ENCODE peak calls at places on chromosomes 4 and X, in seven cellular contexts. K, Q, U, L, Y, T and E are unnamed samples.

GRCh38 chr4:62460329-62460728 is 1260.2 kb downstream of the ADGRL3 start:
- DNase-seq in Q (no peak), K (no peak), T (no peak), U (no peak), L (no peak), Y (no peak), E (no peak)

GRCh38 chrX:140391313-140391712 is 113.6 kb downstream of the SOX3 start:
- DNase-seq in L (no peak), Y (no peak), T (no peak), K (no peak), Q (no peak), U (no peak), E (no peak)

GRCh38 chrX:129940721-129941120 is 34.8 kb downstream of the UTP14A start:
- DNase-seq in Q (no peak), K (no peak), T (no peak), Y (no peak), L (no peak), U (no peak), E (no peak)

GRCh38 chr4:71635094-71635493 is 148.8 kb downstream of the GC start:
- DNase-seq in L (no peak), K (no peak), T (peak; percentile 1), U (no peak), Q (no peak), Y (no peak), E (no peak)

GRCh38 chrX:124228849-124229248 is 103.6 kb upstream of the TEX13D start:
- DNase-seq in Y (no peak), K (no peak), L (no peak), T (peak; percentile 21), Q (no peak), U (no peak), E (no peak)

GRCh38 chrX:1448793-1449580 is 3.7 kb downstream of the ASMTL start:
- DNase-seq in Q (no peak), L (no peak), Y (no peak), T (no peak), K (no peak), U (no peak), E (peak; percentile 77)

GRCh38 chrX:116384406-116384805 is 52.0 kb upstream of the SLC6A14 start:
- DNase-seq in L (no peak), T (no peak), Y (peak; percentile 12), K (no peak), Q (no peak), U (peak; percentile 3), E (no peak)

GRCh38 chr4:145182212-145182611 is 1.8 kb upstream of the OTUD4 start:
- DNase-seq in Y (no peak), U (no peak), K (no peak), L (no peak), Q (no peak), T (no peak), E (no peak)

GRCh38 chr4:11669156-11669555 is 240.5 kb upstream of the HS3ST1 start:
- DNase-seq in T (no peak), Y (no peak), U (peak; percentile 0), K (no peak), L (no peak), Q (no peak), E (no peak)

GRCh38 chr4:55727746-55728145 is 91.6 kb upstream of the NMU start:
- DNase-seq in K (no peak), T (no peak), Q (no peak), U (no peak), Y (no peak), L (no peak), E (no peak)

GRCh38 chr4:30854566-30854965 is 134.4 kb downstream of the PCDH7 start:
- DNase-seq in K (no peak), Q (no peak), L (no peak), T (no peak), Y (no peak), U (no peak), E (no peak)

GRCh38 chrX:53713987-53714579 is 27.6 kb upstream of the HUWE1 start:
- DNase-seq in L (no peak), U (no peak), T (no peak), Q (no peak), Y (no peak), K (no peak), E (no peak)

GRCh38 chr4:159121371-159121770 is 18.5 kb downstream of the RAPGEF2 start:
- DNase-seq in Y (no peak), T (no peak), K (no peak), L (no peak), U (no peak), Q (no peak), E (no peak)

GRCh38 chr4:106261980-106262379 is 54.0 kb downstream of the TBCK start:
- DNase-seq in Q (no peak), T (no peak), Y (no peak), L (no peak), U (no peak), K (no peak), E (no peak)

GRCh38 chr4:151671541-151672059 is 89.2 kb downstream of the GATB start:
- DNase-seq in K (no peak), U (no peak), L (no peak), Y (no peak), Q (peak; percentile 55), T (no peak), E (no peak)

GRCh38 chrX:28659269-28659668 is 72.0 kb downstream of the IL1RAPL1 start:
- DNase-seq in Q (no peak), Y (no peak), L (no peak), K (no peak), U (peak; percentile 6), T (peak; percentile 0), E (no peak)

GRCh38 chr4:57168986-57169385 is 58.8 kb upstream of the IGFBP7 start:
- DNase-seq in Y (no peak), T (no peak), K (no peak), L (no peak), Q (no peak), U (no peak), E (no peak)

GRCh38 chr4:7770675-7771050 is 169.0 kb downstream of the AFAP1 start:
- DNase-seq in K (no peak), Q (no peak), T (no peak), Y (peak; percentile 6), L (no peak), U (no peak), E (no peak)

GRCh38 chrX:48540015-48540350 is 469 bp downstream of the TBC1D25 start:
- DNase-seq in Q (peak; percentile 71), L (no peak), U (no peak), Y (no peak), T (peak; percentile 57), K (peak; percentile 29), E (no peak)

GRCh38 chr4:16843831-16844508 is 54.5 kb downstream of the LDB2 start:
- DNase-seq in L (no peak), Y (no peak), Q (no peak), K (no peak), T (peak; percentile 75), U (no peak), E (no peak)

GRCh38 chr4:48722509-48723446 is 57.3 kb downstream of the FRYL start:
- DNase-seq in Y (no peak), U (no peak), L (no peak), T (no peak), Q (no peak), K (no peak), E (no peak)

GRCh38 chr4:41844327-41844726 is 90.9 kb upstream of the TMEM33 start:
- DNase-seq in U (peak; percentile 15), L (no peak), Q (no peak), K (no peak), Y (no peak), T (no peak), E (no peak)

GRCh38 chr4:151753056-151753455 is 7.8 kb downstream of the GATB start:
- DNase-seq in Q (no peak), U (no peak), K (no peak), T (no peak), Y (no peak), L (no peak), E (no peak)

GRCh38 chr4:25299476-25300203 is 12.9 kb upstream of the ZCCHC4 start:
- DNase-seq in U (no peak), L (no peak), Y (no peak), T (no peak), K (no peak), Q (no peak), E (no peak)

GRCh38 chr4:52783069-52783468 is 31.8 kb upstream of the ERVMER34-1 start:
- DNase-seq in Y (no peak), U (no peak), Q (no peak), K (no peak), T (no peak), L (no peak), E (no peak)

GRCh38 chr4:52791936-52792335 is 40.7 kb upstream of the ERVMER34-1 start:
- DNase-seq in Y (no peak), Q (no peak), T (no peak), U (no peak), K (no peak), L (no peak), E (no peak)

GRCh38 chr4:52789774-52790173 is 38.5 kb upstream of the ERVMER34-1 start:
- DNase-seq in Y (no peak), L (no peak), K (no peak), T (no peak), Q (no peak), U (no peak), E (no peak)

GRCh38 chr4:52788806-52789205 is 37.6 kb upstream of the ERVMER34-1 start:
- DNase-seq in U (no peak), K (no peak), Y (no peak), Q (no peak), L (no peak), T (no peak), E (no peak)
- H3K4me3 ChIP-seq in U (no peak overlapping the region), K (no peak overlapping the region), Y (no peak overlapping the region), Q (no peak overlapping the region), L (no peak overlapping the region), T (no peak overlapping the region), E (no peak overlapping the region)

GRCh38 chrX:125604448-125604847 is 284.8 kb downstream of the TEX13C start:
- DNase-seq in L (no peak), U (no peak), K (no peak), Y (no peak), Q (no peak), T (no peak), E (no peak)
- H3K4me3 ChIP-seq in L (no peak overlapping the region), U (no peak overlapping the region), K (no peak overlapping the region), Y (no peak overlapping the region), Q (no peak overlapping the region), T (no peak overlapping the region), E (no peak overlapping the region)

DNA sequence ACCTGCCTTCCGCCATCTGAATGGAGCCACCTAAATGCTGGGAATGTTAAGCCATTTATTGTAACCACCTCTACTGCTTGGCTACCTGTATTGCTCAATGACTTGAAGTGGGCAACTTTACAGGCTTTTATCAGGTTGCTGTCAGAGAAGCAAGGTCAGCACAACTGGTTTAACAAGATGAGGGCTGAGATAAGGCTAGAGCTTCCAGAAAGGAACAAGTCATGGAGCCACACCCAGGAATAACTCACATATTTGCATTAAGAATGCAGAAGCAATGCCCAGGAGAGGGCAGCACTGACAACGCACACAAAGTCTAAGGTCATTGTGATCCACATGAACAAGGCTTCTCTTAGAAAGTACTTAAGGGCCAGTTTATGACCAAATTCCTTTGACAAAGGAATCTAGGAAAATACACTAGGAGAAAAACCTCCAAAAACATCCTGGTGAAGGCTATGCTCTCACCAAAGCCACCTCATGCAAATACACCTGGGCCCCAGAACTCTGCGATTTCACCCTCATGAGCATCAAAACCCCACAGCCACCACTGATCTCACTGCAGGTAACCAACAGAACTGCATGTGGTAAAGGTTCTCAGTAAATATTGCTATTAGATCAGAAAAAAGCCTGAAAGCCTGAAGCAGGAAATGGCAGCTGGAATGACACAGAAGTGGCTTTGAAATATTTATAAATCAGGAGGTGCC is 15.0 kb upstream of the STS start:
- DNase-seq in Y (no peak), T (peak; percentile 65), Q (no peak), L (no peak), U (peak; percentile 90), K (no peak), E (peak; percentile 41)
- H3K4me3 ChIP-seq in Y (no peak overlapping the region), T (no peak overlapping the region), Q (no peak overlapping the region), L (no peak overlapping the region), U (no peak overlapping the region), K (no peak overlapping the region), E (no peak overlapping the region)

GRCh38 chr4:163330828-163331628 is 1.4 kb downstream of the NPY1R start:
- DNase-seq in Y (no peak), K (no peak), U (no peak), Q (no peak), L (no peak), T (peak; percentile 47), E (no peak)
- H3K4me3 ChIP-seq in Y (peak overlapping the region; percentile 71), K (no peak overlapping the region), U (no peak overlapping the region), Q (no peak overlapping the region), L (peak overlapping the region; percentile 74), T (peak overlapping the region; percentile 75), E (no peak overlapping the region)